ENCODE peak calls at places on chromosome X, in ten cellular contexts. One of them, this sample, is unnamed. For H3K9me3, the result is how much of the 10 kb centered on the place peaks cover.

GRCh38 chrX:135213200-135213844 is 38.5 kb upstream of the ETDA start:
- DNase-seq in IMR-90: no peak
- DNase-seq in A549: no peak
- DNase-seq in naive thymus-derived CD4-positive, alpha-beta T cell: no peak
- DNase-seq in Peyer's patch: no peak
- DNase-seq in WERI-Rb-1: no peak
- DNase-seq in left lung: no peak
- DNase-seq in pancreas: no peak
- DNase-seq in CD4-positive, alpha-beta T cell: no peak
- DNase-seq in thyroid gland: no peak
- DNase-seq in this sample: no peak

GRCh38 chrX:29466441-29466840 is 748.9 kb upstream of the MAGEB2 start:
- DNase-seq in IMR-90: no peak
- DNase-seq in A549: no peak
- DNase-seq in naive thymus-derived CD4-positive, alpha-beta T cell: no peak
- DNase-seq in Peyer's patch: no peak
- DNase-seq in WERI-Rb-1: no peak
- DNase-seq in left lung: no peak
- DNase-seq in pancreas: no peak
- DNase-seq in CD4-positive, alpha-beta T cell: no peak
- DNase-seq in thyroid gland: no peak
- DNase-seq in this sample: no peak

GRCh38 chrX:101550362-101550761 is at the start of gene ARMCX1:
- DNase-seq in IMR-90: peak
- DNase-seq in A549: peak
- DNase-seq in naive thymus-derived CD4-positive, alpha-beta T cell: no peak
- DNase-seq in Peyer's patch: peak
- DNase-seq in WERI-Rb-1: no peak
- DNase-seq in left lung: peak
- DNase-seq in pancreas: peak
- DNase-seq in CD4-positive, alpha-beta T cell: no peak
- DNase-seq in thyroid gland: peak
- DNase-seq in this sample: peak

GRCh38 chrX:72545990-72546389 is 26.7 kb downstream of the HDAC8 start:
- DNase-seq in IMR-90: no peak
- DNase-seq in A549: peak
- DNase-seq in naive thymus-derived CD4-positive, alpha-beta T cell: no peak
- DNase-seq in Peyer's patch: no peak
- DNase-seq in WERI-Rb-1: no peak
- DNase-seq in left lung: no peak
- DNase-seq in pancreas: no peak
- DNase-seq in CD4-positive, alpha-beta T cell: no peak
- DNase-seq in thyroid gland: no peak
- DNase-seq in this sample: no peak

GRCh38 chrX:100870527-100870926 is 3.6 kb downstream of the NOX1 start:
- DNase-seq in IMR-90: no peak
- DNase-seq in A549: peak
- DNase-seq in naive thymus-derived CD4-positive, alpha-beta T cell: no peak
- DNase-seq in Peyer's patch: no peak
- DNase-seq in WERI-Rb-1: no peak
- DNase-seq in left lung: no peak
- DNase-seq in pancreas: no peak
- DNase-seq in CD4-positive, alpha-beta T cell: no peak
- DNase-seq in thyroid gland: no peak
- DNase-seq in this sample: no peak

GRCh38 chrX:132480581-132481203 is 8.1 kb downstream of the MBNL3 start:
- DNase-seq in IMR-90: peak
- DNase-seq in A549: no peak
- DNase-seq in naive thymus-derived CD4-positive, alpha-beta T cell: peak
- DNase-seq in Peyer's patch: peak
- DNase-seq in WERI-Rb-1: no peak
- DNase-seq in left lung: no peak
- DNase-seq in pancreas: no peak
- DNase-seq in CD4-positive, alpha-beta T cell: peak
- DNase-seq in thyroid gland: peak
- DNase-seq in this sample: peak

GRCh38 chrX:81201692-81202412 is at the start of the genes HMGN5 and SH3BGRL:
- DNase-seq in IMR-90: peak
- DNase-seq in A549: peak
- DNase-seq in naive thymus-derived CD4-positive, alpha-beta T cell: peak
- DNase-seq in Peyer's patch: peak
- DNase-seq in WERI-Rb-1: peak
- DNase-seq in left lung: peak
- DNase-seq in pancreas: peak
- DNase-seq in CD4-positive, alpha-beta T cell: peak
- DNase-seq in thyroid gland: peak
- DNase-seq in this sample: peak

GRCh38 chrX:133185938-133186337 is 32.2 kb downstream of the TFDP3 start:
- DNase-seq in IMR-90: no peak
- DNase-seq in A549: no peak
- DNase-seq in naive thymus-derived CD4-positive, alpha-beta T cell: no peak
- DNase-seq in Peyer's patch: peak
- DNase-seq in WERI-Rb-1: no peak
- DNase-seq in left lung: no peak
- DNase-seq in pancreas: no peak
- DNase-seq in CD4-positive, alpha-beta T cell: no peak
- DNase-seq in thyroid gland: no peak
- DNase-seq in this sample: no peak

GRCh38 chrX:56343664-56344063 is 111.5 kb downstream of the KLF8 start:
- DNase-seq in IMR-90: no peak
- DNase-seq in A549: no peak
- DNase-seq in naive thymus-derived CD4-positive, alpha-beta T cell: no peak
- DNase-seq in Peyer's patch: peak
- DNase-seq in WERI-Rb-1: no peak
- DNase-seq in left lung: no peak
- DNase-seq in pancreas: no peak
- DNase-seq in CD4-positive, alpha-beta T cell: no peak
- DNase-seq in thyroid gland: no peak
- DNase-seq in this sample: no peak

GRCh38 chrX:150504399-150505186 is 63.8 kb upstream of the MTM1 start:
- DNase-seq in IMR-90: peak
- DNase-seq in A549: no peak
- DNase-seq in naive thymus-derived CD4-positive, alpha-beta T cell: no peak
- DNase-seq in Peyer's patch: no peak
- DNase-seq in WERI-Rb-1: peak
- DNase-seq in left lung: no peak
- DNase-seq in pancreas: no peak
- DNase-seq in CD4-positive, alpha-beta T cell: no peak
- DNase-seq in thyroid gland: peak
- DNase-seq in this sample: no peak

GRCh38 chrX:30875957-30876356 is 13.1 kb downstream of the TAB3 start:
- DNase-seq in IMR-90: peak
- DNase-seq in A549: peak
- DNase-seq in naive thymus-derived CD4-positive, alpha-beta T cell: no peak
- DNase-seq in Peyer's patch: no peak
- DNase-seq in WERI-Rb-1: no peak
- DNase-seq in left lung: no peak
- DNase-seq in pancreas: no peak
- DNase-seq in CD4-positive, alpha-beta T cell: no peak
- DNase-seq in thyroid gland: no peak
- DNase-seq in this sample: no peak

GRCh38 chrX:41846714-41847113 is 76.6 kb downstream of the CASK start:
- DNase-seq in IMR-90: no peak
- DNase-seq in A549: no peak
- DNase-seq in naive thymus-derived CD4-positive, alpha-beta T cell: no peak
- DNase-seq in Peyer's patch: no peak
- DNase-seq in WERI-Rb-1: no peak
- DNase-seq in left lung: no peak
- DNase-seq in pancreas: no peak
- DNase-seq in CD4-positive, alpha-beta T cell: no peak
- DNase-seq in thyroid gland: no peak
- DNase-seq in this sample: no peak
- H3K9me3 ChIP-seq in IMR-90: under half
- H3K9me3 ChIP-seq in A549: under half
- H3K9me3 ChIP-seq in naive thymus-derived CD4-positive, alpha-beta T cell: under half
- H3K9me3 ChIP-seq in Peyer's patch: under half
- H3K9me3 ChIP-seq in WERI-Rb-1: under half
- H3K9me3 ChIP-seq in left lung: under half
- H3K9me3 ChIP-seq in pancreas: under half
- H3K9me3 ChIP-seq in CD4-positive, alpha-beta T cell: under half
- H3K9me3 ChIP-seq in thyroid gland: under half
- H3K9me3 ChIP-seq in this sample: half or more

GRCh38 chrX:152259150-152259549 is 120.8 kb upstream of the MAGEA10 start:
- DNase-seq in IMR-90: no peak
- DNase-seq in A549: no peak
- DNase-seq in naive thymus-derived CD4-positive, alpha-beta T cell: no peak
- DNase-seq in Peyer's patch: no peak
- DNase-seq in WERI-Rb-1: no peak
- DNase-seq in left lung: no peak
- DNase-seq in pancreas: peak
- DNase-seq in CD4-positive, alpha-beta T cell: no peak
- DNase-seq in thyroid gland: peak
- DNase-seq in this sample: peak
- H3K9me3 ChIP-seq in IMR-90: under half
- H3K9me3 ChIP-seq in A549: under half
- H3K9me3 ChIP-seq in naive thymus-derived CD4-positive, alpha-beta T cell: under half
- H3K9me3 ChIP-seq in Peyer's patch: under half
- H3K9me3 ChIP-seq in WERI-Rb-1: under half
- H3K9me3 ChIP-seq in left lung: under half
- H3K9me3 ChIP-seq in pancreas: under half
- H3K9me3 ChIP-seq in CD4-positive, alpha-beta T cell: under half
- H3K9me3 ChIP-seq in thyroid gland: under half
- H3K9me3 ChIP-seq in this sample: under half

DNA sequence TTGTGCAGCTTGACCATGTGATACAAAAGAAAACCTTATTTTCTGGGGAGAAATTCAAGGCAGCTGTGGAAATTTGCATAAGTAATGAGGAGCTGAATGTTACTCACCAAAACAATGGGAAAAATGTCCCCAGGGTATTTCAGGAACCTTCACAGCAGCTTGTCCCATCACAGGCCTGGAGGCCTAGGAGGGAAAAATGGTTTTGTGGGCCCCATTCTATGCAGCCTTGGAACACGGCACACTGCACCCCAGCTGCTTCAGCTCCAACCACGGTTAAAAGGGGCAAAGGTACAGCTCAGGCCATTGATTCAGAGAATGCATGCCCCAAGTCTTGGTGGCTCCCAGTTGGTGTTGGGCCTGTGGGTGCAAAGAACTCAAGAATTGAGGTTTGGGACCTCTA is 216.1 kb downstream of the MAGEE1 start:
- DNase-seq in IMR-90: no peak
- DNase-seq in A549: no peak
- DNase-seq in naive thymus-derived CD4-positive, alpha-beta T cell: no peak
- DNase-seq in Peyer's patch: no peak
- DNase-seq in WERI-Rb-1: no peak
- DNase-seq in left lung: no peak
- DNase-seq in pancreas: no peak
- DNase-seq in CD4-positive, alpha-beta T cell: no peak
- DNase-seq in thyroid gland: no peak
- DNase-seq in this sample: no peak
- H3K9me3 ChIP-seq in IMR-90: under half
- H3K9me3 ChIP-seq in A549: under half
- H3K9me3 ChIP-seq in naive thymus-derived CD4-positive, alpha-beta T cell: under half
- H3K9me3 ChIP-seq in Peyer's patch: under half
- H3K9me3 ChIP-seq in WERI-Rb-1: under half
- H3K9me3 ChIP-seq in left lung: under half
- H3K9me3 ChIP-seq in pancreas: under half
- H3K9me3 ChIP-seq in CD4-positive, alpha-beta T cell: under half
- H3K9me3 ChIP-seq in thyroid gland: under half
- H3K9me3 ChIP-seq in this sample: under half

GRCh38 chrX:63551856-63552255 is 200.7 kb upstream of the SPIN4 start:
- DNase-seq in IMR-90: no peak
- DNase-seq in A549: no peak
- DNase-seq in naive thymus-derived CD4-positive, alpha-beta T cell: no peak
- DNase-seq in Peyer's patch: no peak
- DNase-seq in WERI-Rb-1: no peak
- DNase-seq in left lung: no peak
- DNase-seq in pancreas: no peak
- DNase-seq in CD4-positive, alpha-beta T cell: no peak
- DNase-seq in thyroid gland: no peak
- DNase-seq in this sample: no peak
- H3K9me3 ChIP-seq in IMR-90: under half
- H3K9me3 ChIP-seq in A549: under half
- H3K9me3 ChIP-seq in naive thymus-derived CD4-positive, alpha-beta T cell: under half
- H3K9me3 ChIP-seq in Peyer's patch: under half
- H3K9me3 ChIP-seq in WERI-Rb-1: under half
- H3K9me3 ChIP-seq in left lung: under half
- H3K9me3 ChIP-seq in pancreas: under half
- H3K9me3 ChIP-seq in CD4-positive, alpha-beta T cell: under half
- H3K9me3 ChIP-seq in thyroid gland: under half
- H3K9me3 ChIP-seq in this sample: under half

GRCh38 chrX:119453202-119453601 is 15.0 kb upstream of the SLC25A5 start:
- DNase-seq in IMR-90: no peak
- DNase-seq in A549: no peak
- DNase-seq in naive thymus-derived CD4-positive, alpha-beta T cell: no peak
- DNase-seq in Peyer's patch: no peak
- DNase-seq in WERI-Rb-1: no peak
- DNase-seq in left lung: no peak
- DNase-seq in pancreas: no peak
- DNase-seq in CD4-positive, alpha-beta T cell: no peak
- DNase-seq in thyroid gland: no peak
- DNase-seq in this sample: no peak
- H3K9me3 ChIP-seq in IMR-90: under half
- H3K9me3 ChIP-seq in A549: under half
- H3K9me3 ChIP-seq in naive thymus-derived CD4-positive, alpha-beta T cell: under half
- H3K9me3 ChIP-seq in Peyer's patch: under half
- H3K9me3 ChIP-seq in WERI-Rb-1: under half
- H3K9me3 ChIP-seq in left lung: under half
- H3K9me3 ChIP-seq in pancreas: under half
- H3K9me3 ChIP-seq in CD4-positive, alpha-beta T cell: under half
- H3K9me3 ChIP-seq in thyroid gland: under half
- H3K9me3 ChIP-seq in this sample: under half

GRCh38 chrX:154728791-154729190 is 22.1 kb downstream of the GAB3 start:
- DNase-seq in IMR-90: no peak
- DNase-seq in A549: no peak
- DNase-seq in naive thymus-derived CD4-positive, alpha-beta T cell: no peak
- DNase-seq in Peyer's patch: no peak
- DNase-seq in WERI-Rb-1: no peak
- DNase-seq in left lung: no peak
- DNase-seq in pancreas: no peak
- DNase-seq in CD4-positive, alpha-beta T cell: no peak
- DNase-seq in thyroid gland: no peak
- DNase-seq in this sample: no peak
- H3K9me3 ChIP-seq in IMR-90: under half
- H3K9me3 ChIP-seq in A549: under half
- H3K9me3 ChIP-seq in naive thymus-derived CD4-positive, alpha-beta T cell: under half
- H3K9me3 ChIP-seq in Peyer's patch: under half
- H3K9me3 ChIP-seq in WERI-Rb-1: under half
- H3K9me3 ChIP-seq in left lung: under half
- H3K9me3 ChIP-seq in pancreas: under half
- H3K9me3 ChIP-seq in CD4-positive, alpha-beta T cell: under half
- H3K9me3 ChIP-seq in thyroid gland: under half
- H3K9me3 ChIP-seq in this sample: under half

GRCh38 chrX:40102393-40103381 is 4.9 kb upstream of the BCOR start:
- DNase-seq in IMR-90: no peak
- DNase-seq in A549: no peak
- DNase-seq in naive thymus-derived CD4-positive, alpha-beta T cell: no peak
- DNase-seq in Peyer's patch: no peak
- DNase-seq in WERI-Rb-1: peak
- DNase-seq in left lung: no peak
- DNase-seq in pancreas: peak
- DNase-seq in CD4-positive, alpha-beta T cell: no peak
- DNase-seq in thyroid gland: peak
- DNase-seq in this sample: no peak
- H3K9me3 ChIP-seq in IMR-90: under half
- H3K9me3 ChIP-seq in A549: under half
- H3K9me3 ChIP-seq in naive thymus-derived CD4-positive, alpha-beta T cell: under half
- H3K9me3 ChIP-seq in Peyer's patch: under half
- H3K9me3 ChIP-seq in WERI-Rb-1: under half
- H3K9me3 ChIP-seq in left lung: under half
- H3K9me3 ChIP-seq in pancreas: under half
- H3K9me3 ChIP-seq in CD4-positive, alpha-beta T cell: under half
- H3K9me3 ChIP-seq in thyroid gland: under half
- H3K9me3 ChIP-seq in this sample: under half

This sample was measured in spleen.